ENCODE peak calls at places on chromosome 9, in nine cellular contexts. One of them, this sample, is unnamed.

GRCh38 chr9:71985070-71985956 is 73.9 kb downstream of the C9orf85 start:
- DNase-seq in tibial nerve: no peak
- DNase-seq in endothelial cell of umbilical vein: no peak
- DNase-seq in breast epithelium: no peak
- DNase-seq in suprapubic skin: no peak
- DNase-seq in uterus: no peak
- DNase-seq in ovary: no peak
- DNase-seq in heart left ventricle: no peak
- DNase-seq in A549: no peak
- DNase-seq in this sample: no peak

GRCh38 chr9:136927343-136928261 is 16.9 kb downstream of the FBXW5 start:
- DNase-seq in tibial nerve: no peak
- DNase-seq in endothelial cell of umbilical vein: no peak
- DNase-seq in breast epithelium: no peak
- DNase-seq in suprapubic skin: no peak
- DNase-seq in uterus: no peak
- DNase-seq in ovary: no peak
- DNase-seq in heart left ventricle: no peak
- DNase-seq in A549: no peak
- DNase-seq in this sample: no peak

GRCh38 chr9:78213696-78214095 is 22.2 kb upstream of the CEP78 start:
- DNase-seq in tibial nerve: no peak
- DNase-seq in endothelial cell of umbilical vein: peak
- DNase-seq in breast epithelium: no peak
- DNase-seq in suprapubic skin: no peak
- DNase-seq in uterus: no peak
- DNase-seq in ovary: no peak
- DNase-seq in heart left ventricle: no peak
- DNase-seq in A549: no peak
- DNase-seq in this sample: no peak

GRCh38 chr9:1759901-1760300 is 255.2 kb upstream of the SMARCA2 start:
- DNase-seq in tibial nerve: no peak
- DNase-seq in endothelial cell of umbilical vein: no peak
- DNase-seq in breast epithelium: no peak
- DNase-seq in suprapubic skin: no peak
- DNase-seq in uterus: no peak
- DNase-seq in ovary: no peak
- DNase-seq in heart left ventricle: no peak
- DNase-seq in A549: no peak
- DNase-seq in this sample: no peak

GRCh38 chr9:110592075-110592830 is 12.7 kb upstream of the SVEP1 start:
- DNase-seq in tibial nerve: no peak
- DNase-seq in endothelial cell of umbilical vein: no peak
- DNase-seq in breast epithelium: no peak
- DNase-seq in suprapubic skin: no peak
- DNase-seq in uterus: no peak
- DNase-seq in ovary: no peak
- DNase-seq in heart left ventricle: no peak
- DNase-seq in A549: no peak
- DNase-seq in this sample: no peak

GRCh38 chr9:5843450-5844249 is 10.7 kb upstream of the ERMP1 start:
- DNase-seq in tibial nerve: no peak
- DNase-seq in endothelial cell of umbilical vein: peak
- DNase-seq in breast epithelium: no peak
- DNase-seq in suprapubic skin: no peak
- DNase-seq in uterus: no peak
- DNase-seq in ovary: no peak
- DNase-seq in heart left ventricle: no peak
- DNase-seq in A549: peak
- DNase-seq in this sample: no peak

GRCh38 chr9:81318571-81318970 is 370.8 kb downstream of the TLE1 start:
- DNase-seq in tibial nerve: no peak
- DNase-seq in endothelial cell of umbilical vein: peak
- DNase-seq in breast epithelium: no peak
- DNase-seq in suprapubic skin: no peak
- DNase-seq in uterus: no peak
- DNase-seq in ovary: no peak
- DNase-seq in heart left ventricle: no peak
- DNase-seq in A549: peak
- DNase-seq in this sample: no peak

GRCh38 chr9:109904666-109905065 is 124.7 kb downstream of the PALM2AKAP2 start:
- DNase-seq in tibial nerve: no peak
- DNase-seq in endothelial cell of umbilical vein: no peak
- DNase-seq in breast epithelium: no peak
- DNase-seq in suprapubic skin: no peak
- DNase-seq in uterus: no peak
- DNase-seq in ovary: no peak
- DNase-seq in heart left ventricle: no peak
- DNase-seq in A549: no peak
- DNase-seq in this sample: no peak

GRCh38 chr9:129182625-129183494 is 4.8 kb upstream of the IER5L start:
- DNase-seq in tibial nerve: no peak
- DNase-seq in endothelial cell of umbilical vein: no peak
- DNase-seq in breast epithelium: no peak
- DNase-seq in suprapubic skin: no peak
- DNase-seq in uterus: no peak
- DNase-seq in ovary: no peak
- DNase-seq in heart left ventricle: no peak
- DNase-seq in A549: peak
- DNase-seq in this sample: no peak

GRCh38 chr9:132965478-132965877 is 13.0 kb upstream of the GFI1B start:
- DNase-seq in tibial nerve: no peak
- DNase-seq in endothelial cell of umbilical vein: no peak
- DNase-seq in breast epithelium: no peak
- DNase-seq in suprapubic skin: no peak
- DNase-seq in uterus: no peak
- DNase-seq in ovary: no peak
- DNase-seq in heart left ventricle: no peak
- DNase-seq in A549: no peak
- DNase-seq in this sample: no peak

GRCh38 chr9:78909566-78909965 is 612.6 kb downstream of the PSAT1 start:
- DNase-seq in tibial nerve: no peak
- DNase-seq in endothelial cell of umbilical vein: peak
- DNase-seq in breast epithelium: no peak
- DNase-seq in suprapubic skin: no peak
- DNase-seq in uterus: no peak
- DNase-seq in ovary: no peak
- DNase-seq in heart left ventricle: no peak
- DNase-seq in A549: no peak
- DNase-seq in this sample: no peak

GRCh38 chr9:86077286-86077685 is 22.1 kb downstream of the GOLM1 start:
- DNase-seq in tibial nerve: no peak
- DNase-seq in endothelial cell of umbilical vein: no peak
- DNase-seq in breast epithelium: no peak
- DNase-seq in suprapubic skin: no peak
- DNase-seq in uterus: peak
- DNase-seq in ovary: peak
- DNase-seq in heart left ventricle: no peak
- DNase-seq in A549: no peak
- DNase-seq in this sample: no peak

GRCh38 chr9:79559501-79560181 is 12.1 kb upstream of the TLE4 start:
- DNase-seq in tibial nerve: no peak
- DNase-seq in endothelial cell of umbilical vein: peak
- DNase-seq in breast epithelium: no peak
- DNase-seq in suprapubic skin: no peak
- DNase-seq in uterus: no peak
- DNase-seq in ovary: no peak
- DNase-seq in heart left ventricle: no peak
- DNase-seq in A549: no peak
- DNase-seq in this sample: no peak

GRCh38 chr9:125227761-125228160 is 13.4 kb downstream of the HSPA5 start:
- DNase-seq in tibial nerve: no peak
- DNase-seq in endothelial cell of umbilical vein: no peak
- DNase-seq in breast epithelium: no peak
- DNase-seq in suprapubic skin: no peak
- DNase-seq in uterus: no peak
- DNase-seq in ovary: no peak
- DNase-seq in heart left ventricle: no peak
- DNase-seq in A549: no peak
- DNase-seq in this sample: no peak

GRCh38 chr9:136544549-136545064 is 1.2 kb downstream of the NOTCH1 start:
- DNase-seq in tibial nerve: peak
- DNase-seq in endothelial cell of umbilical vein: peak
- DNase-seq in breast epithelium: no peak
- DNase-seq in suprapubic skin: no peak
- DNase-seq in uterus: peak
- DNase-seq in ovary: peak
- DNase-seq in heart left ventricle: peak
- DNase-seq in A549: peak
- DNase-seq in this sample: peak

GRCh38 chr9:110255064-110255416 is 1.3 kb downstream of the TXN start:
- DNase-seq in tibial nerve: no peak
- DNase-seq in endothelial cell of umbilical vein: no peak
- DNase-seq in breast epithelium: no peak
- DNase-seq in suprapubic skin: no peak
- DNase-seq in uterus: no peak
- DNase-seq in ovary: peak
- DNase-seq in heart left ventricle: no peak
- DNase-seq in A549: no peak
- DNase-seq in this sample: peak

GRCh38 chr9:83406901-83407300 is 131.3 kb downstream of the FRMD3 start:
- DNase-seq in tibial nerve: no peak
- DNase-seq in endothelial cell of umbilical vein: no peak
- DNase-seq in breast epithelium: no peak
- DNase-seq in suprapubic skin: no peak
- DNase-seq in uterus: no peak
- DNase-seq in ovary: no peak
- DNase-seq in heart left ventricle: no peak
- DNase-seq in A549: no peak
- DNase-seq in this sample: no peak

GRCh38 chr9:17630531-17630949 is 51.7 kb downstream of the SH3GL2 start:
- DNase-seq in tibial nerve: no peak
- DNase-seq in endothelial cell of umbilical vein: no peak
- DNase-seq in breast epithelium: no peak
- DNase-seq in suprapubic skin: no peak
- DNase-seq in uterus: no peak
- DNase-seq in ovary: no peak
- DNase-seq in heart left ventricle: no peak
- DNase-seq in A549: no peak
- DNase-seq in this sample: no peak

DNA sequence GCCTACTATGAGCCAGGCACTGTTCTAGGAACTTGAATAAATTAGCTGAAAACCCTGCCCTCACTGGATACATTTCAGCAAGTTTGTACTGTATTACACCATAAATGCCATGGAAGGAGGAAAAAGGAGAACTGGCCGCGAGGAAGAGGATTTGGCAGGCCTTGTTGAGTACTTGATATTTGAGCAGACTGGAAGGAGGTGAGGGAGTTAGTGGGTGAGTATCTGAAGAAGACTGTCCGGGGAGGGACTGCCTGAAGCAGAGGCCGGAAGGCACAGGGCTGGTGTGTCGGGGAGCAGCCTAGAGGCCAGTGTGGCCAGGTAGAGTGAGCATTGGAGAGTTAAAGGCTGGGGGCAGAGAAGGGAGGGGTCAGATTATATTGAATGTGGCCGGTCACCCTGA is 4.5 kb downstream of the SNX30 start:
- DNase-seq in tibial nerve: no peak
- DNase-seq in endothelial cell of umbilical vein: no peak
- DNase-seq in breast epithelium: no peak
- DNase-seq in suprapubic skin: no peak
- DNase-seq in uterus: no peak
- DNase-seq in ovary: no peak
- DNase-seq in heart left ventricle: no peak
- DNase-seq in A549: no peak
- DNase-seq in this sample: no peak
- H3K27ac ChIP-seq in tibial nerve: peak
- H3K27ac ChIP-seq in endothelial cell of umbilical vein: no peak
- H3K27ac ChIP-seq in breast epithelium: peak
- H3K27ac ChIP-seq in suprapubic skin: peak
- H3K27ac ChIP-seq in uterus: peak
- H3K27ac ChIP-seq in ovary: no peak
- H3K27ac ChIP-seq in heart left ventricle: peak
- H3K27ac ChIP-seq in A549: no peak
- H3K27ac ChIP-seq in this sample: peak

GRCh38 chr9:96618209-96619108 is 1.2 kb downstream of the CDC14B start:
- DNase-seq in tibial nerve: no peak
- DNase-seq in endothelial cell of umbilical vein: peak
- DNase-seq in breast epithelium: no peak
- DNase-seq in suprapubic skin: peak
- DNase-seq in uterus: peak
- DNase-seq in ovary: peak
- DNase-seq in heart left ventricle: peak
- DNase-seq in A549: peak
- DNase-seq in this sample: peak
- TF ChIP-seq POLR2A in tibial nerve: no peak
- TF ChIP-seq POLR2A in endothelial cell of umbilical vein: no peak
- TF ChIP-seq POLR2A in breast epithelium: no peak
- TF ChIP-seq POLR2A in suprapubic skin: no peak
- TF ChIP-seq POLR2A in uterus: no peak
- TF ChIP-seq POLR2A in ovary: no peak
- TF ChIP-seq POLR2A in heart left ventricle: no peak
- TF ChIP-seq POLR2A in A549: no peak
- TF ChIP-seq POLR2A in this sample: peak

GRCh38 chr9:9751996-9752395 is 860.8 kb downstream of the PTPRD start:
- DNase-seq in tibial nerve: no peak
- DNase-seq in endothelial cell of umbilical vein: no peak
- DNase-seq in breast epithelium: no peak
- DNase-seq in suprapubic skin: no peak
- DNase-seq in uterus: no peak
- DNase-seq in ovary: no peak
- DNase-seq in heart left ventricle: no peak
- DNase-seq in A549: no peak
- DNase-seq in this sample: no peak
- H3K27ac ChIP-seq in tibial nerve: no peak
- H3K27ac ChIP-seq in endothelial cell of umbilical vein: no peak
- H3K27ac ChIP-seq in breast epithelium: no peak
- H3K27ac ChIP-seq in suprapubic skin: no peak
- H3K27ac ChIP-seq in uterus: no peak
- H3K27ac ChIP-seq in ovary: no peak
- H3K27ac ChIP-seq in heart left ventricle: no peak
- H3K27ac ChIP-seq in A549: no peak
- H3K27ac ChIP-seq in this sample: no peak

GRCh38 chr9:113879906-113880305 is 3.8 kb downstream of the ZNF618 start:
- DNase-seq in tibial nerve: no peak
- DNase-seq in endothelial cell of umbilical vein: peak
- DNase-seq in breast epithelium: no peak
- DNase-seq in suprapubic skin: no peak
- DNase-seq in uterus: no peak
- DNase-seq in ovary: no peak
- DNase-seq in heart left ventricle: no peak
- DNase-seq in A549: no peak
- DNase-seq in this sample: no peak

GRCh38 chr9:113875917-113876805 is at the start of gene ZNF618:
- DNase-seq in tibial nerve: no peak
- DNase-seq in endothelial cell of umbilical vein: peak
- DNase-seq in breast epithelium: no peak
- DNase-seq in suprapubic skin: no peak
- DNase-seq in uterus: peak
- DNase-seq in ovary: no peak
- DNase-seq in heart left ventricle: peak
- DNase-seq in A549: peak
- DNase-seq in this sample: peak

GRCh38 chr9:113876806-113877236 is 712 bp downstream of the ZNF618 start:
- DNase-seq in tibial nerve: no peak
- DNase-seq in endothelial cell of umbilical vein: peak
- DNase-seq in breast epithelium: no peak
- DNase-seq in suprapubic skin: no peak
- DNase-seq in uterus: no peak
- DNase-seq in ovary: no peak
- DNase-seq in heart left ventricle: no peak
- DNase-seq in A549: no peak
- DNase-seq in this sample: no peak

GRCh38 chr9:113882181-113882580 is 6.1 kb downstream of the ZNF618 start:
- DNase-seq in tibial nerve: no peak
- DNase-seq in endothelial cell of umbilical vein: no peak
- DNase-seq in breast epithelium: no peak
- DNase-seq in suprapubic skin: no peak
- DNase-seq in uterus: no peak
- DNase-seq in ovary: no peak
- DNase-seq in heart left ventricle: no peak
- DNase-seq in A549: no peak
- DNase-seq in this sample: no peak

GRCh38 chr9:113879318-113879717 is 3.2 kb downstream of the ZNF618 start:
- DNase-seq in tibial nerve: no peak
- DNase-seq in endothelial cell of umbilical vein: no peak
- DNase-seq in breast epithelium: peak
- DNase-seq in suprapubic skin: no peak
- DNase-seq in uterus: peak
- DNase-seq in ovary: peak
- DNase-seq in heart left ventricle: peak
- DNase-seq in A549: no peak
- DNase-seq in this sample: no peak
- TF ChIP-seq POLR2A in tibial nerve: no peak
- TF ChIP-seq POLR2A in endothelial cell of umbilical vein: no peak
- TF ChIP-seq POLR2A in breast epithelium: no peak
- TF ChIP-seq POLR2A in suprapubic skin: no peak
- TF ChIP-seq POLR2A in uterus: no peak
- TF ChIP-seq POLR2A in ovary: no peak
- TF ChIP-seq POLR2A in heart left ventricle: no peak
- TF ChIP-seq POLR2A in A549: no peak
- TF ChIP-seq POLR2A in this sample: no peak

This sample was measured in Peyer's patch.